ENCODE peak calls at places on chromosomes 1 and 21, in eight cellular contexts. K is hypothalamus; O is pancreas; B is SK-N-SH; J is CD4-positive, alpha-beta memory T cell; X is retinal pigment epithelial cell; T is T-cell; C is stimulated activated CD8-positive, alpha-beta memory T cell treated with anti-CD3 and anti-CD28 coated beads, Interleukin-7, amount 100 ng/mL, for 1 hour. F is an unnamed sample.
A peak's percentile ranks its signal among the peaks of the same experiment; 100 is the strongest.

GRCh38 chr1:171372418-171373088 is 58.6 kb downstream of the FMO4 start:
- DNase-seq in K (no peak), C (no peak), X (peak; percentile 12), O (no peak), B (no peak), T (no peak), J (no peak), F (no peak)

GRCh38 chr1:182217071-182217470 is 155.6 kb upstream of the ZNF648 start:
- DNase-seq in O (no peak), K (no peak), B (no peak), C (no peak), X (no peak), J (no peak), T (no peak), F (no peak)

GRCh38 chr1:42480921-42481320 is 17.8 kb downstream of the CCDC30 start:
- DNase-seq in T (no peak), X (no peak), O (no peak), J (no peak), B (no peak), C (no peak), K (no peak), F (no peak)

GRCh38 chr1:55334140-55334539 is 119.0 kb upstream of the USP24 start:
- DNase-seq in C (no peak), O (no peak), T (no peak), X (no peak), K (no peak), J (no peak), B (no peak), F (no peak)

GRCh38 chr1:26862781-26863676 is at the start of gene SFN:
- DNase-seq in K (no peak), O (peak; percentile 83), B (no peak), T (peak; percentile 50), C (no peak), J (peak; percentile 34), X (no peak), F (no peak)

GRCh38 chr21:43916691-43917514 is 51.9 kb downstream of the AGPAT3 start:
- DNase-seq in J (peak; percentile 71), X (no peak), B (no peak), T (peak; percentile 61), O (peak; percentile 51), K (no peak), C (peak; percentile 37), F (no peak)

GRCh38 chr1:110048240-110048639 is 13.8 kb downstream of the STRIP1 start:
- DNase-seq in C (no peak), O (no peak), B (no peak), X (no peak), K (no peak), T (no peak), J (no peak), F (no peak)

GRCh38 chr1:40785446-40785845 is 1.9 kb downstream of the KCNQ4 start:
- DNase-seq in T (no peak), C (no peak), J (no peak), B (no peak), X (no peak), K (no peak), O (no peak), F (no peak)

GRCh38 chr1:53639996-53640695 is 98.8 kb downstream of the GLIS1 start:
- DNase-seq in J (no peak), O (peak; percentile 14), K (no peak), X (no peak), T (no peak), B (no peak), C (no peak), F (no peak)

GRCh38 chr1:56387071-56387747 is 192.2 kb downstream of the PLPP3 start:
- DNase-seq in J (no peak), B (no peak), X (no peak), C (no peak), O (no peak), K (no peak), T (no peak), F (no peak)

GRCh38 chr1:119136401-119136800 is 4.1 kb downstream of the WARS2 start:
- DNase-seq in B (no peak), O (no peak), X (no peak), C (no peak), J (no peak), K (no peak), T (no peak), F (no peak)

GRCh38 chr1:228646717-228647522 is 88.4 kb upstream of the RHOU start:
- DNase-seq in C (no peak), B (peak; percentile 55), T (peak; percentile 29), K (no peak), J (peak; percentile 31), X (no peak), O (peak; percentile 67), F (no peak)

GRCh38 chr1:14737561-14738094 is 139.1 kb downstream of the KAZN start:
- DNase-seq in X (no peak), C (no peak), T (no peak), O (no peak), B (no peak), K (no peak), J (no peak), F (no peak)

GRCh38 chr1:245260116-245260882 is 105.5 kb downstream of the KIF26B start:
- DNase-seq in X (no peak), K (no peak), B (peak; percentile 58), J (no peak), T (no peak), O (no peak), C (no peak), F (no peak)

GRCh38 chr1:83860506-83861221 is 138.3 kb downstream of the TTLL7 start:
- DNase-seq in T (peak; percentile 70), B (no peak), X (no peak), J (peak; percentile 69), O (peak; percentile 95), K (peak; percentile 72), C (peak; percentile 58), F (peak; percentile 39)

GRCh38 chr1:171740987-171741871 is 636 bp downstream of the VAMP4 start:
- DNase-seq in B (peak; percentile 55), C (peak; percentile 6), K (peak; percentile 51), X (no peak), J (peak; percentile 28), T (no peak), O (no peak), F (no peak)

GRCh38 chr1:147752531-147752930 is 7.9 kb downstream of the GJA5 start:
- DNase-seq in T (no peak), O (no peak), J (no peak), C (no peak), X (no peak), K (no peak), B (no peak), F (no peak)

GRCh38 chr1:159577446-159577845 is 10.2 kb upstream of the APCS start:
- DNase-seq in J (no peak), O (no peak), T (no peak), B (no peak), K (no peak), X (no peak), C (no peak), F (no peak)

GRCh38 chr1:221887091-221887746 is 145.3 kb upstream of the DUSP10 start:
- DNase-seq in J (no peak), T (no peak), B (peak; percentile 12), K (peak; percentile 4), C (no peak), O (peak; percentile 60), X (peak; percentile 71), F (peak; percentile 3)

GRCh38 chr21:26806734-26807372 is 38.4 kb downstream of the ADAMTS1 start:
- DNase-seq in K (no peak), J (no peak), C (no peak), T (no peak), B (no peak), X (no peak), O (no peak), F (no peak)

GRCh38 chr1:234613992-234614584 is 4.1 kb upstream of the IRF2BP2 start:
- DNase-seq in T (no peak), O (no peak), X (no peak), B (no peak), C (no peak), K (no peak), J (no peak), F (no peak)

GRCh38 chr1:24901791-24902470 is 28.1 kb downstream of the RUNX3 start:
- DNase-seq in K (no peak), J (no peak), X (no peak), O (no peak), C (no peak), B (no peak), T (no peak), F (no peak)

GRCh38 chr21:37915516-37915915 is 741 bp downstream of the KCNJ6 start:
- DNase-seq in T (no peak), K (peak; percentile 29), O (no peak), J (no peak), B (peak; percentile 72), C (no peak), X (no peak), F (no peak)

GRCh38 chr21:42557420-42557819 is 43.8 kb downstream of the SLC37A1 start:
- DNase-seq in J (no peak), K (no peak), T (no peak), X (no peak), C (no peak), B (no peak), O (peak; percentile 33), F (no peak)

GRCh38 chr1:202615501-202616354 is 94.5 kb downstream of the SYT2 start:
- DNase-seq in B (peak; percentile 34), J (no peak), C (no peak), O (peak; percentile 53), X (no peak), K (no peak), T (no peak), F (no peak)

GRCh38 chr1:159881930-159882839 is 17.8 kb downstream of the CFAP45 start:
- DNase-seq in J (peak; percentile 36), O (peak; percentile 92), X (peak; percentile 74), T (peak; percentile 24), B (peak; percentile 33), K (peak; percentile 3), C (no peak), F (no peak)

GRCh38 chr1:65505547-65506325 is 85.3 kb downstream of the LEPR start:
- DNase-seq in X (no peak), C (no peak), J (no peak), O (no peak), T (no peak), K (no peak), B (no peak), F (no peak)